ENCODE peak calls at places on chromosomes 6 and 20, in seven cellular contexts. One of them, this sample, is unnamed.

GRCh38 chr6:136753624-136754023 is 38.7 kb downstream of the MAP3K5 start:
- DNase-seq in brain microvascular endothelial cell: no peak
- DNase-seq in kidney epithelial cell: no peak
- DNase-seq in upper lobe of left lung: peak
- DNase-seq in astrocyte: no peak
- DNase-seq in neural progenitor cell: no peak
- DNase-seq in thyroid gland: no peak
- DNase-seq in this sample: no peak

GRCh38 chr6:6803180-6803978 is 214.9 kb downstream of the LY86 start:
- DNase-seq in brain microvascular endothelial cell: no peak
- DNase-seq in kidney epithelial cell: peak
- DNase-seq in upper lobe of left lung: peak
- DNase-seq in astrocyte: no peak
- DNase-seq in neural progenitor cell: no peak
- DNase-seq in thyroid gland: no peak
- DNase-seq in this sample: no peak

GRCh38 chr6:135922746-135923145 is 71.2 kb downstream of the PDE7B start:
- DNase-seq in brain microvascular endothelial cell: no peak
- DNase-seq in kidney epithelial cell: no peak
- DNase-seq in upper lobe of left lung: no peak
- DNase-seq in astrocyte: peak
- DNase-seq in neural progenitor cell: no peak
- DNase-seq in thyroid gland: peak
- DNase-seq in this sample: peak

GRCh38 chr6:1609662-1610496 is at the start of gene FOXC1:
- DNase-seq in brain microvascular endothelial cell: peak
- DNase-seq in kidney epithelial cell: peak
- DNase-seq in upper lobe of left lung: peak
- DNase-seq in astrocyte: peak
- DNase-seq in neural progenitor cell: peak
- DNase-seq in thyroid gland: peak
- DNase-seq in this sample: peak

GRCh38 chr6:163872335-163872734 is 457.8 kb downstream of the QKI start:
- DNase-seq in brain microvascular endothelial cell: peak
- DNase-seq in kidney epithelial cell: no peak
- DNase-seq in upper lobe of left lung: no peak
- DNase-seq in astrocyte: peak
- DNase-seq in neural progenitor cell: no peak
- DNase-seq in thyroid gland: no peak
- DNase-seq in this sample: peak

GRCh38 chr20:25160457-25160856 is 35.1 kb upstream of the ENTPD6 start:
- DNase-seq in brain microvascular endothelial cell: no peak
- DNase-seq in kidney epithelial cell: no peak
- DNase-seq in upper lobe of left lung: no peak
- DNase-seq in astrocyte: no peak
- DNase-seq in neural progenitor cell: no peak
- DNase-seq in thyroid gland: no peak
- DNase-seq in this sample: no peak

GRCh38 chr20:63047946-63048345 is 41.2 kb upstream of the BHLHE23 start:
- DNase-seq in brain microvascular endothelial cell: no peak
- DNase-seq in kidney epithelial cell: no peak
- DNase-seq in upper lobe of left lung: no peak
- DNase-seq in astrocyte: no peak
- DNase-seq in neural progenitor cell: no peak
- DNase-seq in thyroid gland: no peak
- DNase-seq in this sample: no peak

GRCh38 chr6:117326396-117326795 is 61.0 kb downstream of the VGLL2 start:
- DNase-seq in brain microvascular endothelial cell: no peak
- DNase-seq in kidney epithelial cell: no peak
- DNase-seq in upper lobe of left lung: no peak
- DNase-seq in astrocyte: no peak
- DNase-seq in neural progenitor cell: no peak
- DNase-seq in thyroid gland: no peak
- DNase-seq in this sample: peak

GRCh38 chr20:62274332-62275262 is 28.2 kb upstream of the ADRM1 start:
- DNase-seq in brain microvascular endothelial cell: no peak
- DNase-seq in kidney epithelial cell: peak
- DNase-seq in upper lobe of left lung: no peak
- DNase-seq in astrocyte: no peak
- DNase-seq in neural progenitor cell: no peak
- DNase-seq in thyroid gland: peak
- DNase-seq in this sample: no peak

GRCh38 chr6:34575326-34575725 is 19.2 kb upstream of the SPDEF start:
- DNase-seq in brain microvascular endothelial cell: no peak
- DNase-seq in kidney epithelial cell: no peak
- DNase-seq in upper lobe of left lung: no peak
- DNase-seq in astrocyte: no peak
- DNase-seq in neural progenitor cell: no peak
- DNase-seq in thyroid gland: no peak
- DNase-seq in this sample: no peak

GRCh38 chr20:48352042-48352441 is 475.8 kb downstream of the PREX1 start:
- DNase-seq in brain microvascular endothelial cell: no peak
- DNase-seq in kidney epithelial cell: no peak
- DNase-seq in upper lobe of left lung: no peak
- DNase-seq in astrocyte: no peak
- DNase-seq in neural progenitor cell: no peak
- DNase-seq in thyroid gland: no peak
- DNase-seq in this sample: no peak

GRCh38 chr6:155543141-155543870 is 87.7 kb upstream of the NOX3 start:
- DNase-seq in brain microvascular endothelial cell: no peak
- DNase-seq in kidney epithelial cell: no peak
- DNase-seq in upper lobe of left lung: no peak
- DNase-seq in astrocyte: peak
- DNase-seq in neural progenitor cell: no peak
- DNase-seq in thyroid gland: peak
- DNase-seq in this sample: no peak

GRCh38 chr20:56417402-56417801 is 5.3 kb downstream of the CASS4 start:
- DNase-seq in brain microvascular endothelial cell: no peak
- DNase-seq in kidney epithelial cell: no peak
- DNase-seq in upper lobe of left lung: no peak
- DNase-seq in astrocyte: no peak
- DNase-seq in neural progenitor cell: no peak
- DNase-seq in thyroid gland: no peak
- DNase-seq in this sample: no peak

GRCh38 chr6:100464910-100465700 is at the start of gene SIM1:
- DNase-seq in brain microvascular endothelial cell: peak
- DNase-seq in kidney epithelial cell: peak
- DNase-seq in upper lobe of left lung: no peak
- DNase-seq in astrocyte: peak
- DNase-seq in neural progenitor cell: peak
- DNase-seq in thyroid gland: no peak
- DNase-seq in this sample: peak

GRCh38 chr20:23047738-23048214 is 1.7 kb downstream of the THBD start:
- DNase-seq in brain microvascular endothelial cell: no peak
- DNase-seq in kidney epithelial cell: no peak
- DNase-seq in upper lobe of left lung: peak
- DNase-seq in astrocyte: no peak
- DNase-seq in neural progenitor cell: peak
- DNase-seq in thyroid gland: peak
- DNase-seq in this sample: no peak

GRCh38 chr6:11009353-11009752 is 34.8 kb downstream of the ELOVL2 start:
- DNase-seq in brain microvascular endothelial cell: no peak
- DNase-seq in kidney epithelial cell: peak
- DNase-seq in upper lobe of left lung: no peak
- DNase-seq in astrocyte: peak
- DNase-seq in neural progenitor cell: no peak
- DNase-seq in thyroid gland: no peak
- DNase-seq in this sample: peak

GRCh38 chr6:11011787-11012234 is 32.3 kb downstream of the ELOVL2 start:
- DNase-seq in brain microvascular endothelial cell: no peak
- DNase-seq in kidney epithelial cell: no peak
- DNase-seq in upper lobe of left lung: no peak
- DNase-seq in astrocyte: no peak
- DNase-seq in neural progenitor cell: no peak
- DNase-seq in thyroid gland: no peak
- DNase-seq in this sample: peak

GRCh38 chr6:11012976-11013375 is 31.1 kb downstream of the ELOVL2 start:
- DNase-seq in brain microvascular endothelial cell: no peak
- DNase-seq in kidney epithelial cell: no peak
- DNase-seq in upper lobe of left lung: no peak
- DNase-seq in astrocyte: no peak
- DNase-seq in neural progenitor cell: no peak
- DNase-seq in thyroid gland: no peak
- DNase-seq in this sample: no peak

GRCh38 chr6:11013671-11014070 is 30.4 kb downstream of the ELOVL2 start:
- DNase-seq in brain microvascular endothelial cell: no peak
- DNase-seq in kidney epithelial cell: no peak
- DNase-seq in upper lobe of left lung: no peak
- DNase-seq in astrocyte: no peak
- DNase-seq in neural progenitor cell: peak
- DNase-seq in thyroid gland: no peak
- DNase-seq in this sample: no peak

DNA sequence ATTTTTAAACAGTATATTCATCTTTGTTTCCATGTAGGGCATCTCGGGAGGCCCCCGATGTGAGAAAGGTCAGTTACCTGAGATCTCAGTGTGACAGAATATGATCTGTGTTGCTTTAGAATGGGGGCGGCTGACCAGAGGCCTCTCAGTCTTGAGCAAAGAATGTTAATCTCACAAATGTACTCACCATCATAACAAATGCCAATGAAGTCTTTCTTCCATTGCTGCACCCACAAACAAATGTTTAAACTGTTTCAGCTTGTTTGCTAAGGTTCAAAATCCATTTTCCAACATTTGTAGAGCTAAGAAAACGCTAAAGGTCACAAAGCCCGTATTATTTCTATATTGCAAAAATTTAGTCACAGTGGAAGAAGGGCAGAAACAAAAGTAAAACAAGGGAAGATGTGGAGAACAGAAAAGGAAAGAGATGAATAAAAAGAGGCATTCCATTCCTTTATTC is 31.8 kb downstream of the ELOVL2 start:
- DNase-seq in brain microvascular endothelial cell: no peak
- DNase-seq in kidney epithelial cell: no peak
- DNase-seq in upper lobe of left lung: no peak
- DNase-seq in astrocyte: no peak
- DNase-seq in neural progenitor cell: no peak
- DNase-seq in thyroid gland: no peak
- DNase-seq in this sample: no peak
- TF ChIP-seq CTCF in brain microvascular endothelial cell: no peak
- TF ChIP-seq CTCF in kidney epithelial cell: no peak
- TF ChIP-seq CTCF in upper lobe of left lung: no peak
- TF ChIP-seq CTCF in astrocyte: no peak
- TF ChIP-seq CTCF in neural progenitor cell: no peak
- TF ChIP-seq CTCF in thyroid gland: no peak
- TF ChIP-seq CTCF in this sample: no peak

GRCh38 chr6:94272327-94272726 is 853.0 kb upstream of the EPHA7 start:
- DNase-seq in brain microvascular endothelial cell: no peak
- DNase-seq in kidney epithelial cell: no peak
- DNase-seq in upper lobe of left lung: no peak
- DNase-seq in astrocyte: no peak
- DNase-seq in neural progenitor cell: no peak
- DNase-seq in thyroid gland: no peak
- DNase-seq in this sample: no peak

GRCh38 chr6:94270040-94270689 is 850.8 kb upstream of the EPHA7 start:
- DNase-seq in brain microvascular endothelial cell: no peak
- DNase-seq in kidney epithelial cell: no peak
- DNase-seq in upper lobe of left lung: no peak
- DNase-seq in astrocyte: no peak
- DNase-seq in neural progenitor cell: peak
- DNase-seq in thyroid gland: no peak
- DNase-seq in this sample: no peak

GRCh38 chr6:94269256-94269655 is 849.9 kb upstream of the EPHA7 start:
- DNase-seq in brain microvascular endothelial cell: no peak
- DNase-seq in kidney epithelial cell: peak
- DNase-seq in upper lobe of left lung: no peak
- DNase-seq in astrocyte: no peak
- DNase-seq in neural progenitor cell: no peak
- DNase-seq in thyroid gland: no peak
- DNase-seq in this sample: no peak
- H3K4me3 ChIP-seq in brain microvascular endothelial cell: no peak
- H3K4me3 ChIP-seq in kidney epithelial cell: no peak
- H3K4me3 ChIP-seq in upper lobe of left lung: no peak
- H3K4me3 ChIP-seq in astrocyte: no peak
- H3K4me3 ChIP-seq in neural progenitor cell: no peak
- H3K4me3 ChIP-seq in thyroid gland: no peak
- H3K4me3 ChIP-seq in this sample: no peak

DNA sequence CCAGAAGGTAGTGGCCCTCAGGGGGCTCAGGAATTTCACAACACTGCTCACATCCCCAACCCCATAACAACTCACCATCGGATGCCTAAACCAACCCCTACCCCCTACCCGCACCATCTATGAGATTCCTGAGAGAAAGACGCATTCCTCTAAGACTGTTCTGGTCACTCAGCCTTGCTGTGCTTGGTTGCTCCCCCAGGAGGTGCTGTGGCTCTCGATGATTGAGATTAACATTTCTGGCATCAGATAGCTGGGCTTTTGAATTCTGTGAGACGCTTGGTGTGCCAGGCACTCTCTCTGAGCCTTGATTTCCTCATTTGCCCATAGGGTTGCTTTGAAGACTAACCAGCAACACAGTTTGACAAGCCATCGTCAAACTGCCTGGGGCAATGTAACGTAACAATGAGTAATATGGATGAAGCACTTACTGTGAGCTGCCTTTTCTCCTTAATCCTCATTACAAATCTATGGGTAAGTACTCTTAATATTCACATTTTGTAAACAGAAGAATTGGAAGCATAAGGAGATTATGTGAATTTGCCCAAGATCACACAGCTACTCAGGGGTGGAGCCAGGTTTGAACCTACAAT is 978 bp downstream of the WFDC6 start:
- DNase-seq in brain microvascular endothelial cell: no peak
- DNase-seq in kidney epithelial cell: no peak
- DNase-seq in upper lobe of left lung: no peak
- DNase-seq in astrocyte: no peak
- DNase-seq in neural progenitor cell: peak
- DNase-seq in thyroid gland: no peak
- DNase-seq in this sample: no peak
- TF ChIP-seq CTCF in brain microvascular endothelial cell: no peak
- TF ChIP-seq CTCF in kidney epithelial cell: no peak
- TF ChIP-seq CTCF in upper lobe of left lung: no peak
- TF ChIP-seq CTCF in astrocyte: no peak
- TF ChIP-seq CTCF in neural progenitor cell: peak
- TF ChIP-seq CTCF in thyroid gland: no peak
- TF ChIP-seq CTCF in this sample: no peak

GRCh38 chr6:27126815-27127537 is 120.5 kb upstream of the PRSS16 start:
- DNase-seq in brain microvascular endothelial cell: peak
- DNase-seq in kidney epithelial cell: peak
- DNase-seq in upper lobe of left lung: peak
- DNase-seq in astrocyte: peak
- DNase-seq in neural progenitor cell: peak
- DNase-seq in thyroid gland: peak
- DNase-seq in this sample: peak
- H3K4me3 ChIP-seq in brain microvascular endothelial cell: peak
- H3K4me3 ChIP-seq in kidney epithelial cell: no peak
- H3K4me3 ChIP-seq in upper lobe of left lung: peak
- H3K4me3 ChIP-seq in astrocyte: peak
- H3K4me3 ChIP-seq in neural progenitor cell: peak
- H3K4me3 ChIP-seq in thyroid gland: no peak
- H3K4me3 ChIP-seq in this sample: peak

GRCh38 chr6:77466055-77467028 is 3.1 kb upstream of the HTR1B start:
- DNase-seq in brain microvascular endothelial cell: peak
- DNase-seq in kidney epithelial cell: no peak
- DNase-seq in upper lobe of left lung: peak
- DNase-seq in astrocyte: peak
- DNase-seq in neural progenitor cell: peak
- DNase-seq in thyroid gland: peak
- DNase-seq in this sample: peak
- TF ChIP-seq CTCF in brain microvascular endothelial cell: peak
- TF ChIP-seq CTCF in kidney epithelial cell: peak
- TF ChIP-seq CTCF in upper lobe of left lung: peak
- TF ChIP-seq CTCF in astrocyte: peak
- TF ChIP-seq CTCF in neural progenitor cell: peak
- TF ChIP-seq CTCF in thyroid gland: peak
- TF ChIP-seq CTCF in this sample: peak

GRCh38 chr6:39335780-39336541 is 13.5 kb upstream of the KCNK16 start:
- DNase-seq in brain microvascular endothelial cell: peak
- DNase-seq in kidney epithelial cell: no peak
- DNase-seq in upper lobe of left lung: no peak
- DNase-seq in astrocyte: no peak
- DNase-seq in neural progenitor cell: no peak
- DNase-seq in thyroid gland: no peak
- DNase-seq in this sample: no peak
- H3K4me3 ChIP-seq in brain microvascular endothelial cell: no peak
- H3K4me3 ChIP-seq in kidney epithelial cell: no peak
- H3K4me3 ChIP-seq in upper lobe of left lung: no peak
- H3K4me3 ChIP-seq in astrocyte: no peak
- H3K4me3 ChIP-seq in neural progenitor cell: no peak
- H3K4me3 ChIP-seq in thyroid gland: no peak
- H3K4me3 ChIP-seq in this sample: no peak